ENCODE peak calls at places on chromosomes 2 and 18, in ten cellular contexts. J, A, K, Q, T, D, O, U, G and R are unnamed samples.

GRCh38 chr2:131035112-131035825 is 58.0 kb downstream of the FAM168B start:
- DNase-seq in J (no peak), A (peak), K (no peak), Q (no peak), T (no peak), D (no peak), O (no peak), U (no peak), G (no peak), R (no peak)

GRCh38 chr2:177187631-177188312 is 24.8 kb upstream of the HNRNPA3 start:
- DNase-seq in J (no peak), A (peak), K (peak), Q (no peak), T (no peak), D (no peak), O (no peak), U (peak), G (peak), R (no peak)

GRCh38 chr2:112805542-112805941 is 21.2 kb upstream of the IL1A start:
- DNase-seq in J (no peak), A (no peak), K (no peak), Q (no peak), T (no peak), D (no peak), O (no peak), U (no peak), G (no peak), R (no peak)

GRCh38 chr2:240247868-240248820 is 107.7 kb upstream of the OTOS start:
- DNase-seq in J (no peak), A (no peak), K (no peak), Q (no peak), T (no peak), D (peak), O (peak), U (no peak), G (no peak), R (no peak)

GRCh38 chr2:171668111-171668600 is 19.1 kb upstream of the DYNC1I2 start:
- DNase-seq in J (no peak), A (no peak), K (no peak), Q (no peak), T (no peak), D (no peak), O (no peak), U (no peak), G (no peak), R (no peak)

GRCh38 chr2:232815569-232815968 is 39.2 kb upstream of the KCNJ13 start:
- DNase-seq in J (no peak), A (no peak), K (no peak), Q (no peak), T (no peak), D (no peak), O (no peak), U (no peak), G (no peak), R (no peak)

GRCh38 chr18:5527603-5528002 is 16.2 kb downstream of the EPB41L3 start:
- DNase-seq in J (peak), A (peak), K (peak), Q (no peak), T (no peak), D (no peak), O (no peak), U (peak), G (peak), R (no peak)

GRCh38 chr2:98749053-98749450 is 18.1 kb upstream of the MGAT4A start:
- DNase-seq in J (no peak), A (no peak), K (no peak), Q (no peak), T (no peak), D (no peak), O (no peak), U (no peak), G (no peak), R (peak)

GRCh38 chr2:37652199-37652640 is 19.2 kb downstream of the CDC42EP3 start:
- DNase-seq in J (no peak), A (peak), K (peak), Q (peak), T (no peak), D (no peak), O (peak), U (peak), G (peak), R (peak)

GRCh38 chr2:141329949-141330348 is 800.9 kb downstream of the LRP1B start:
- DNase-seq in J (no peak), A (peak), K (no peak), Q (no peak), T (no peak), D (no peak), O (no peak), U (peak), G (peak), R (no peak)

GRCh38 chr2:80054339-80054675 is 250.2 kb downstream of the LRRTM1 start:
- DNase-seq in J (no peak), A (no peak), K (no peak), Q (no peak), T (no peak), D (no peak), O (no peak), U (no peak), G (peak), R (no peak)

GRCh38 chr2:54473876-54474275 is 17.7 kb downstream of the SPTBN1 start:
- DNase-seq in J (no peak), A (no peak), K (no peak), Q (no peak), T (no peak), D (no peak), O (no peak), U (no peak), G (no peak), R (no peak)

GRCh38 chr2:119371111-119371510 is 4.3 kb downstream of the DBI start:
- DNase-seq in J (no peak), A (no peak), K (no peak), Q (no peak), T (no peak), D (no peak), O (no peak), U (no peak), G (no peak), R (no peak)

GRCh38 chr18:70578480-70578879 is 289.6 kb downstream of the SOCS6 start:
- DNase-seq in J (no peak), A (no peak), K (no peak), Q (no peak), T (no peak), D (no peak), O (no peak), U (no peak), G (no peak), R (no peak)

GRCh38 chr2:32926708-32927084 is 20.1 kb upstream of the LTBP1 start:
- DNase-seq in J (no peak), A (peak), K (peak), Q (no peak), T (no peak), D (no peak), O (no peak), U (peak), G (peak), R (peak)

GRCh38 chr2:67671464-67672450 is 274.6 kb downstream of the ETAA1 start:
- DNase-seq in J (no peak), A (no peak), K (no peak), Q (no peak), T (no peak), D (no peak), O (no peak), U (no peak), G (no peak), R (no peak)

GRCh38 chr18:24315170-24315569 is 82.5 kb downstream of the OSBPL1A start:
- DNase-seq in J (no peak), A (no peak), K (peak), Q (no peak), T (no peak), D (no peak), O (no peak), U (no peak), G (no peak), R (no peak)

GRCh38 chr2:16123881-16124780 is 183.8 kb downstream of the MYCN start:
- DNase-seq in J (no peak), A (no peak), K (no peak), Q (no peak), T (no peak), D (no peak), O (no peak), U (no peak), G (no peak), R (no peak)

GRCh38 chr2:174076040-174076439 is 110.9 kb upstream of the SP3 start:
- DNase-seq in J (no peak), A (no peak), K (no peak), Q (no peak), T (no peak), D (no peak), O (no peak), U (no peak), G (no peak), R (no peak)

GRCh38 chr2:170997893-170998477 is 68.9 kb downstream of the GORASP2 start:
- DNase-seq in J (no peak), A (no peak), K (no peak), Q (no peak), T (no peak), D (no peak), O (no peak), U (no peak), G (no peak), R (no peak)

GRCh38 chr2:154187948-154188347 is 316.2 kb downstream of the GALNT13 start:
- DNase-seq in J (no peak), A (no peak), K (no peak), Q (no peak), T (no peak), D (no peak), O (no peak), U (no peak), G (no peak), R (no peak)

DNA sequence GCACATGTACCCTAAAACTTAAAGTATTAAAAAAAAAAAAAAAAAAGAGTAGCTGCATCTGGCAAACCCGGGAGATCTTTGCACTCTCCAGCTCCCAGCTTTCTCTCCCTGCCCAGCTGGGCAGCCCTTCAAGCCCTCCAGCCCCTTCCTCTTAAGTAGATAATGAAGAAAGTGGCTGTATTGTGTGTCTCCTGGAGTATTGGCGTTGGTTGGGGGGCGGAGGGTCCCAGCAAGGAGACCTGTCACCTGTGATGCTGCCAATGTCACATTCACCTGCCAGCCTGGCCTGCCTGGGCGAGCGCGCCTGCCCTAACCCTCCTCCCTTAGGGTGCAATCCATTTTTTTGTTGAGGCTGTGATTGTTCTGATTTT is 2.0 kb downstream of the C2orf72 start:
- DNase-seq in J (no peak), A (no peak), K (no peak), Q (no peak), T (no peak), D (no peak), O (no peak), U (no peak), G (no peak), R (no peak)
- H3K4me3 ChIP-seq in J (no peak), A (no peak), K (no peak), Q (no peak), T (no peak), D (no peak), O (no peak), U (no peak), G (no peak), R (no peak)

GRCh38 chr2:46645681-46646162 is 166.4 kb downstream of the TMEM247 start:
- DNase-seq in J (peak), A (peak), K (peak), Q (no peak), T (no peak), D (peak), O (no peak), U (peak), G (peak), R (no peak)
- TF ChIP-seq CTCF in J (no peak), A (no peak), K (no peak), Q (no peak), T (no peak), D (no peak), O (no peak), U (no peak), G (no peak), R (no peak)

DNA sequence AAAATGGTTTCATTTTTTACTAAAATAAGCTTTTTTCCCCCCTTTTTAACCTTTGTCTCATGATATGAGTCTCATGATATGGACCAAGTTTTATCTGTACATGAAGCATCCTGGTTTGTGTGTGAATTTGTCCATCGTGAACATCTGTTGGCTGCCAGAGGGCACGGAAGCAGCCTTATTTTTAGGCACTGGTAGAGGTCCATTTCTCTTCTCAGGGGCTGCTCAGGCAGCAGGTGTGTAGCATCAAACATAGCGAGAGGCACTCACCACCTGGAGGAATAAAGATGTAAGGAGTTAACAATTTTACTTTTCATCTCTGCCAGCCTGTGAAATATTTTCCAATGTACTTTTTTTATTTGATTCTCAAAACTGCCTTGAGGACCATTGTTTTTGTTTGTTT is 134.5 kb downstream of the RHBDD1 start:
- DNase-seq in J (no peak), A (no peak), K (no peak), Q (peak), T (no peak), D (no peak), O (no peak), U (no peak), G (no peak), R (peak)
- H3K4me3 ChIP-seq in J (no peak), A (no peak), K (no peak), Q (peak), T (peak), D (peak), O (no peak), U (no peak), G (no peak), R (peak)

GRCh38 chr18:25351280-25351772 is 640 bp downstream of the ZNF521 start:
- DNase-seq in J (no peak), A (no peak), K (no peak), Q (peak), T (no peak), D (no peak), O (no peak), U (peak), G (no peak), R (no peak)
- TF ChIP-seq CTCF in J (no peak), A (no peak), K (no peak), Q (no peak), T (no peak), D (no peak), O (no peak), U (no peak), G (no peak), R (peak)

GRCh38 chr2:82013641-82014040 is 1709.1 kb upstream of the LRRTM1 start:
- DNase-seq in J (no peak), A (no peak), K (no peak), Q (no peak), T (no peak), D (no peak), O (no peak), U (no peak), G (no peak), R (no peak)
- H3K4me3 ChIP-seq in J (no peak), A (no peak), K (no peak), Q (no peak), T (no peak), D (no peak), O (no peak), U (no peak), G (no peak), R (no peak)

GRCh38 chr2:147989102-147989501 is 31.4 kb downstream of the ORC4 start:
- DNase-seq in J (no peak), A (no peak), K (no peak), Q (no peak), T (no peak), D (no peak), O (no peak), U (no peak), G (no peak), R (no peak)
- TF ChIP-seq CTCF in J (no peak), A (no peak), K (no peak), Q (no peak), T (no peak), D (no peak), O (no peak), U (no peak), G (no peak), R (no peak)

GRCh38 chr2:27282892-27283291 is 663 bp downstream of the TRIM54 start:
- DNase-seq in J (no peak), A (no peak), K (no peak), Q (no peak), T (no peak), D (no peak), O (no peak), U (no peak), G (no peak), R (no peak)

GRCh38 chr2:27280826-27281225 is 1.4 kb upstream of the TRIM54 start:
- DNase-seq in J (no peak), A (no peak), K (no peak), Q (no peak), T (no peak), D (no peak), O (no peak), U (no peak), G (no peak), R (no peak)

GRCh38 chr2:27278010-27278409 is 2.8 kb downstream of the DNAJC5G start:
- DNase-seq in J (no peak), A (no peak), K (no peak), Q (no peak), T (no peak), D (no peak), O (no peak), U (no peak), G (no peak), R (no peak)

GRCh38 chr2:27281855-27282559 is at the start of gene TRIM54:
- DNase-seq in J (peak), A (no peak), K (no peak), Q (no peak), T (no peak), D (no peak), O (no peak), U (peak), G (no peak), R (no peak)

GRCh38 chr2:27281442-27281841 is 787 bp upstream of the TRIM54 start:
- DNase-seq in J (no peak), A (no peak), K (no peak), Q (no peak), T (no peak), D (no peak), O (no peak), U (no peak), G (no peak), R (no peak)
- H3K4me3 ChIP-seq in J (peak), A (no peak), K (no peak), Q (no peak), T (no peak), D (no peak), O (no peak), U (no peak), G (no peak), R (no peak)

GRCh38 chr18:28995319-28995718 is 818.4 kb upstream of the CDH2 start:
- DNase-seq in J (no peak), A (peak), K (no peak), Q (no peak), T (no peak), D (no peak), O (no peak), U (no peak), G (no peak), R (no peak)
- TF ChIP-seq CTCF in J (no peak), A (peak), K (peak), Q (no peak), T (no peak), D (no peak), O (no peak), U (peak), G (peak), R (no peak)